ENCODE peak calls at places on chromosomes 3 and 15, in seven cellular contexts. P, S, A, B, N, Y and U are unnamed samples.

GRCh38 chr3:107978116-107979057 is 112.4 kb downstream of the CD47 start:
- DNase-seq in B (no peak), N (no peak), S (no peak), Y (no peak), A (no peak), P (no peak), U (no peak)

GRCh38 chr3:122962149-122962548 is 65.4 kb downstream of the SEMA5B start:
- DNase-seq in Y (no peak), B (no peak), S (no peak), A (no peak), P (no peak), N (no peak), U (no peak)

GRCh38 chr3:178987745-178988144 is 83.9 kb downstream of the ZMAT3 start:
- DNase-seq in A (no peak), Y (no peak), N (no peak), P (no peak), S (no peak), B (no peak), U (no peak)

GRCh38 chr3:171187706-171188290 is 161.3 kb upstream of the SLC2A2 start:
- DNase-seq in Y (no peak), S (no peak), P (peak), N (peak), B (no peak), A (peak), U (peak)

GRCh38 chr3:55202320-55202719 is 274.5 kb upstream of the LRTM1 start:
- DNase-seq in S (no peak), N (no peak), P (no peak), B (no peak), A (no peak), Y (no peak), U (no peak)

GRCh38 chr15:80487884-80488283 is 83.7 kb downstream of the ARNT2 start:
- DNase-seq in B (no peak), S (no peak), N (no peak), Y (no peak), A (no peak), P (no peak), U (no peak)

GRCh38 chr3:127732879-127733350 is 60.2 kb downstream of the ABTB1 start:
- DNase-seq in S (no peak), A (no peak), N (no peak), Y (no peak), P (no peak), B (no peak), U (no peak)

GRCh38 chr3:58005662-58006061 is 2.6 kb upstream of the FLNB start:
- DNase-seq in S (no peak), A (peak), B (no peak), P (no peak), Y (no peak), N (no peak), U (no peak)

GRCh38 chr15:23069496-23070166 is 30.3 kb upstream of the TUBGCP5 start:
- DNase-seq in B (no peak), Y (no peak), P (peak), N (peak), S (peak), A (no peak), U (peak)

GRCh38 chr15:79989682-79990081 is 18.7 kb upstream of the BCL2A1 start:
- DNase-seq in S (no peak), Y (no peak), A (no peak), N (no peak), B (no peak), P (no peak), U (no peak)

GRCh38 chr15:40081691-40082194 is 26.9 kb downstream of the BMF start:
- DNase-seq in P (peak), S (no peak), Y (no peak), B (no peak), N (peak), A (peak), U (peak)

GRCh38 chr3:4977001-4977888 is 2.0 kb upstream of the BHLHE40 start:
- DNase-seq in B (peak), N (peak), Y (peak), S (no peak), A (peak), P (peak), U (no peak)

DNA sequence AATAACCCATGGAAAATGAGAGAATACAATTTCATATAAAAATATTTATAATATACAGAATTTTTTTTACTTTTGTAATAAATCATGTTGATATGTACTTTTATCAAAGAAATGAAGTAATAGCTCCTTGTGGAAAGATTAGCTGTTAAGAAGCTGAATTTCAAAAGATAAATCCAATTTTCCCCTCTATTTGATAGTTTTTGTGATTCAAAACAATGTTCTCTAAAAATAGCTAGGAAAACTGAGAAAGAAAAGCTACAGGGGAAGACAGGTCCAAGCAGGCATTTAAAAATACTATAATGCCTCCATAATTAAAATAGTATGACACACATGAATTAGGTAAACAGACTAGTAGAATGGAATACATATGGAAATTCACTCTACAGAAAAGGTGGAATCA is 44.9 kb downstream of the SCAPER start:
- DNase-seq in P (no peak), A (no peak), N (no peak), S (no peak), B (no peak), Y (no peak), U (no peak)
- TF ChIP-seq JUND in P (no peak), A (no peak), N (no peak), S (no peak), B (no peak), Y (no peak), U (no peak)

DNA sequence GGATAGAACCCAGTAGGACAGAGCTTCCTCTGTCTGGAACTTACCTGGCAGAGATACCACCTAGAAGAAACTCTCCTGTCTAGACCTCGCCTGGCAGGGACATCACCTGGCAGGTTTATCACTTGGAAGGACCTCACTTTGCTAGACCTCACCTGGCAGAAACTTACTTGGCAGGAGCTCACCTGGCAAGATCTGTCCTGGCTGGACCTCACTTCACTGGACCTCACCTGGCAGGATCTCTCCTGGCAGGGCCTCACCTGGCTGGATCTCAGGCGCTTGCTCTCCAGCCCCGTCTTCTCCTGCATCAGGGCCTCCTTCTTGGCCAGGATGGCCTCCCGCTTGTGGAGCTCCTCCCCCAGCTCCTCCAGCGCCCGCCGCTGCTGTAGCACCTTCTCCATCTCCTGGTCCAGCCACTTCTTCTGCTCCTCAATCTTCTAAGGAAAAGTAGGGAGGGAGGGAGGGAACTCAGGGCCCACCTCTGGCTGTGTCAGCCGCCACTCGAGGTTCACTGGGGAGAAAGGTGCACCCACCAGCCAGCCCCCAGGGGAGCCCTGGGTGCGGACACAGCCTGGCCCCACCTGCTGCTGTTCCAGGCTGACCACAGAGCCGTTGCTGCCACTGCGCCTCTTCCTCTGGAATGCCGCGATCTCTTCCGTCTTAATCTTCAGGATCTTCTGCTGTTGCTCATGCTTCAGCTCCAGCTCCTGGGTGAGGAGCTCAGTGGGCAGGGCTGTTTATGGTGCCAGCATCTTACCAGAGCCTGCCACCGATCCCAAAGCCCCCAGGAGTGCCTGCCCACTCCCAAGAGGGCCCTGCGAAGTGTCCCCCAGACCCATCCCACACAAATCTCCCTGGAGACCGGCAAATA is 22.5 kb downstream of the KIF7 start:
- DNase-seq in A (no peak), N (peak), S (no peak), Y (no peak), P (no peak), B (no peak), U (no peak)
- TF ChIP-seq JUND in A (no peak), N (no peak), S (no peak), Y (no peak), P (no peak), B (no peak), U (no peak)

GRCh38 chr3:126539558-126540250 is 15.7 kb downstream of the CHST13 start:
- DNase-seq in S (no peak), N (no peak), B (no peak), A (no peak), P (no peak), Y (no peak), U (no peak)
- TF ChIP-seq JUND in S (no peak), N (no peak), B (no peak), A (no peak), P (no peak), Y (no peak), U (no peak)

GRCh38 chr3:36196058-36196457 is 184.2 kb upstream of the STAC start:
- DNase-seq in N (no peak), P (no peak), B (no peak), Y (no peak), S (no peak), A (no peak), U (no peak)

GRCh38 chr3:36206936-36207620 is 173.2 kb upstream of the STAC start:
- DNase-seq in S (no peak), N (no peak), Y (no peak), P (no peak), A (no peak), B (no peak), U (no peak)

GRCh38 chr3:36197176-36197575 is 183.1 kb upstream of the STAC start:
- DNase-seq in S (no peak), N (no peak), Y (no peak), A (no peak), P (no peak), B (no peak), U (no peak)

DNA sequence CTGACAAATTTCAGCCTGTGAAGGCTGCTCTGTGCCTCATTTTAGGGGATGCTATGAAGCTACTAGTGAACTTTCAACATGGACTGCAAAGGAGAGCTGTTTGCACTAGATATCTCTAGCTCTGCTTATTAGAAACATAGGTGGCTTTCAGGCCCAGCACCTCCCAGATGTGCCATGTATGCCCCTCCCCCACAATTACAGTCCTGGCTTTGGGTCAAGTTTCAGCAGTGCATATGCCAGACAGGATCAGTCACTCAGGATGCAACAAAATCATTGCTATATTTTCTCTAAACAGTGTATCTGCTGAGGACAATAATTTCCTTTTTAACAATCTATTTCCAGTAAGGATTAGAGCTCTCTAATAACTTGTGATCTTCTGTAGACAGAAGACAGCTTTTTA is 178.8 kb upstream of the STAC start:
- DNase-seq in P (no peak), B (no peak), A (no peak), N (peak), S (no peak), Y (no peak), U (no peak)
- TF ChIP-seq JUND in P (no peak), B (no peak), A (no peak), N (no peak), S (no peak), Y (no peak), U (no peak)

GRCh38 chr3:195151866-195152526 is 119.0 kb downstream of the XXYLT1 start:
- DNase-seq in S (peak), A (peak), P (peak), N (no peak), B (no peak), Y (no peak), U (no peak)
- TF ChIP-seq JUND in S (peak), A (no peak), P (no peak), N (no peak), B (no peak), Y (no peak), U (no peak)

DNA sequence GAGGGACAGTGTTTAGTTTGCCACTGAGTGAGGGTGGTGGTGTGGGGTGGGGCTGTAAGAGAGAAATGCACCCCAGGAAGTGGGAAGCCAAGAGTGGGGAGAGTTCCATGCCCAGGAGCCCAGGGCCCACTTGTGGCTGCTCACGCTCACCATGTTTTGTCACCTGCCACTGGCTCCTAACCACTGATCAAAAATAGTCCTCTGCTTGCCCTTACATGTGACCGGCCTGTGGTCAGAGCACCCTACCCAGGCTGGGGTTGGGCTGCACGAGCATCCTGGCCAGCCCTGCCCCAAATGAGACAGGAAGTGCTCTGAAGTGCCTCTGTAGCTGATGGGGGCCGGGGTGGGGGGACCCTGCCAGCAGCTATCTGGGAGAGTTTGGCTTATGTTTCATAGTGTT is 216.3 kb downstream of the RPLP1 start:
- DNase-seq in N (no peak), P (no peak), S (no peak), B (no peak), Y (peak), A (no peak), U (no peak)
- TF ChIP-seq JUND in N (no peak), P (no peak), S (no peak), B (no peak), Y (no peak), A (no peak), U (no peak)

DNA sequence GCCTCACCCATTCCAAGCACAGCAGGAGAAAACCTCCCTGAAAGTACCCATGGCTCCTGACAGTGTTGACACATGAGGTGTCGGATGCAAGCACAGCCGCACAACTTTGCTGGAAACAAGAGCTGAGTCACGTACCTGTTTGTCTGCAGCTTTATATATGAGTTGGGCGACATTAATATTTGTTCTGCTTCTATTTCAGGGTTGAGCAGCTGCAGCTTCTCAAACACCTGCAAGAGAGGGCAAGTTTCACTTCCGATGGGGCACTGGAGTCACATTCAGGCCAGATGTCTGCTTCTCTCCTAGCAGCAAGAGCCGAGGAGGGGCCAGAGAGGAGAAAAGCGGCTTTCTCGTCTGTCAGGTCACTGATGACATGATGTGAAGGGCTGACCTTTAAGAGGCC is 88.0 kb downstream of the NUP210 start:
- DNase-seq in Y (peak), N (no peak), P (no peak), A (no peak), B (no peak), S (no peak), U (no peak)
- TF ChIP-seq JUND in Y (no peak), N (no peak), P (no peak), A (no peak), B (no peak), S (no peak), U (no peak)